ENCODE peak calls at places on chromosomes 11 and 22, in seven cellular contexts. H, M, A, U, V, J and N are unnamed samples.

GRCh38 chr11:129610125-129610524 is 205.5 kb upstream of the TMEM45B start:
- DNase-seq in H (no peak), M (no peak), A (no peak), U (no peak), V (peak; percentile 43), J (no peak), N (no peak)

GRCh38 chr22:44486538-44486937 is 11.5 kb downstream of the RTL6 start:
- DNase-seq in H (peak; percentile 24), M (no peak), A (no peak), U (no peak), V (no peak), J (no peak), N (no peak)

GRCh38 chr11:92399702-92400101 is 175.1 kb downstream of the FAT3 start:
- DNase-seq in H (no peak), M (no peak), A (peak; percentile 49), U (no peak), V (no peak), J (no peak), N (no peak)

GRCh38 chr11:46278387-46279173 is 1.1 kb downstream of the CREB3L1 start:
- DNase-seq in H (peak; percentile 66), M (peak; percentile 91), A (peak; percentile 87), U (no peak), V (peak; percentile 90), J (peak; percentile 89), N (no peak)

GRCh38 chr11:87290304-87290922 is 252.7 kb downstream of the TMEM135 start:
- DNase-seq in H (peak; percentile 79), M (peak; percentile 21), A (peak; percentile 79), U (no peak), V (no peak), J (no peak), N (no peak)

GRCh38 chr11:79193663-79194062 is 247.2 kb downstream of the TENM4 start:
- DNase-seq in H (no peak), M (no peak), A (no peak), U (no peak), V (no peak), J (no peak), N (no peak)

GRCh38 chr11:103800406-103801114 is 235.9 kb upstream of the DDI1 start:
- DNase-seq in H (peak; percentile 94), M (no peak), A (peak; percentile 35), U (no peak), V (no peak), J (no peak), N (no peak)

GRCh38 chr11:60786811-60787567 is 1.9 kb downstream of the MS4A10 start:
- DNase-seq in H (peak; percentile 91), M (no peak), A (no peak), U (no peak), V (peak; percentile 61), J (no peak), N (peak; percentile 32)

GRCh38 chr11:77199346-77199745 is 71.3 kb downstream of the MYO7A start:
- DNase-seq in H (no peak), M (no peak), A (no peak), U (no peak), V (peak; percentile 16), J (peak; percentile 37), N (no peak)

GRCh38 chr11:101866619-101867491 is 48.0 kb upstream of the CEP126 start:
- DNase-seq in H (no peak), M (no peak), A (no peak), U (no peak), V (no peak), J (no peak), N (peak; percentile 97)

GRCh38 chr11:111417011-111417765 is 38.1 kb upstream of the POU2AF1 start:
- DNase-seq in H (no peak), M (no peak), A (no peak), U (peak; percentile 77), V (no peak), J (no peak), N (peak; percentile 64)

GRCh38 chr22:31814942-31815341 is 61.1 kb downstream of the DEPDC5 start:
- DNase-seq in H (no peak), M (no peak), A (no peak), U (no peak), V (no peak), J (no peak), N (no peak)

GRCh38 chr11:96143016-96143670 is 199.9 kb downstream of the MAML2 start:
- DNase-seq in H (peak; percentile 80), M (no peak), A (no peak), U (no peak), V (no peak), J (no peak), N (no peak)

GRCh38 chr11:31640611-31641010 is 131.0 kb downstream of the ELP4 start:
- DNase-seq in H (no peak), M (no peak), A (peak; percentile 17), U (no peak), V (no peak), J (no peak), N (no peak)

GRCh38 chr11:44565746-44566558 is 489 bp downstream of the CD82 start:
- DNase-seq in H (no peak), M (peak; percentile 60), A (peak; percentile 57), U (no peak), V (no peak), J (no peak), N (no peak)

GRCh38 chr11:122202951-122203456 is 87.0 kb upstream of the BLID start:
- DNase-seq in H (peak; percentile 82), M (peak; percentile 81), A (peak; percentile 86), U (peak; percentile 11), V (peak; percentile 69), J (peak; percentile 81), N (no peak)

GRCh38 chr11:108805030-108805429 is 140.2 kb downstream of the DDX10 start:
- DNase-seq in H (peak; percentile 13), M (no peak), A (no peak), U (no peak), V (no peak), J (no peak), N (no peak)

GRCh38 chr22:45541580-45541979 is 38.9 kb downstream of the FBLN1 start:
- DNase-seq in H (no peak), M (no peak), A (no peak), U (no peak), V (no peak), J (no peak), N (no peak)

GRCh38 chr11:123775274-123775673 is 21.0 kb upstream of the OR6X1 start:
- DNase-seq in H (no peak), M (peak; percentile 55), A (peak; percentile 88), U (no peak), V (no peak), J (no peak), N (no peak)

GRCh38 chr22:46652930-46653331 is 32.7 kb downstream of the GRAMD4 start:
- DNase-seq in H (peak; percentile 46), M (no peak), A (no peak), U (no peak), V (no peak), J (no peak), N (no peak)

GRCh38 chr22:38461057-38461413 is 6.0 kb upstream of the KCNJ4 start:
- DNase-seq in H (no peak), M (peak; percentile 40), A (no peak), U (no peak), V (no peak), J (no peak), N (no peak)

GRCh38 chr11:134181707-134182106 is 42.1 kb downstream of the NCAPD3 start:
- DNase-seq in H (no peak), M (no peak), A (no peak), U (no peak), V (no peak), J (no peak), N (no peak)

GRCh38 chr11:59076876-59077571 is 9.1 kb upstream of the GLYATL1B start:
- DNase-seq in H (no peak), M (no peak), A (no peak), U (peak; percentile 35), V (no peak), J (no peak), N (no peak)

GRCh38 chr11:9914064-9914463 is 250.2 kb downstream of the SWAP70 start:
- DNase-seq in H (no peak), M (no peak), A (no peak), U (no peak), V (no peak), J (no peak), N (no peak)

GRCh38 chr22:35352214-35353111 is 28.4 kb upstream of the HMOX1 start:
- DNase-seq in H (no peak), M (peak; percentile 89), A (peak; percentile 83), U (peak; percentile 74), V (peak; percentile 63), J (peak; percentile 90), N (no peak)

GRCh38 chr11:57516061-57516443 is 550 bp upstream of the SLC43A1 start:
- DNase-seq in H (no peak), M (no peak), A (peak; percentile 50), U (no peak), V (no peak), J (no peak), N (no peak)
- H3K4me3 ChIP-seq in H (peak overlapping the region; percentile 92), M (peak overlapping the region; percentile 85), A (peak overlapping the region; percentile 86), U (peak overlapping the region; percentile 87), V (no peak overlapping the region), J (peak overlapping the region; percentile 97), N (peak overlapping the region; percentile 76)

DNA sequence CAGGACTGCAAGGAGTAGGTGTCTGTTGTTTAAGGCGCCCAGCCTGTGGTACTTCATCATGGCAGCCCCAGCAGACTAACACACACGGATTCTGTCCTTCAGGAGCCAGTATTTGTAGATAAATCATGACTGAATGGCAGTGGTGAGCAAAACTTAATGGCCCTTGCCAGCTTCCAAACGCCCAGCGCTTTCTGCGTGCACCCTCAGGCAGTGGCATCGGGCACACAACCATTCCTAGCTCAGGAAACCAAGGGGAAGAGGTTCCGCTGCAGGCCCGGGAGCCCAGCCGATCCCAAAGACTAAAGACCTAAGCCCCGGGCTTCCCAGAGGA is 80.1 kb upstream of the SEPTIN5 start:
- DNase-seq in H (no peak), M (no peak), A (no peak), U (no peak), V (no peak), J (no peak), N (no peak)
- H3K4me3 ChIP-seq in H (no peak overlapping the region), M (no peak overlapping the region), A (no peak overlapping the region), U (no peak overlapping the region), V (no peak overlapping the region), J (no peak overlapping the region), N (no peak overlapping the region)

GRCh38 chr11:72300268-72300667 is 56.3 kb upstream of the PHOX2A start:
- DNase-seq in H (no peak), M (no peak), A (no peak), U (no peak), V (no peak), J (no peak), N (no peak)
- H3K4me3 ChIP-seq in H (no peak overlapping the region), M (no peak overlapping the region), A (no peak overlapping the region), U (no peak overlapping the region), V (no peak overlapping the region), J (no peak overlapping the region), N (no peak overlapping the region)

DNA sequence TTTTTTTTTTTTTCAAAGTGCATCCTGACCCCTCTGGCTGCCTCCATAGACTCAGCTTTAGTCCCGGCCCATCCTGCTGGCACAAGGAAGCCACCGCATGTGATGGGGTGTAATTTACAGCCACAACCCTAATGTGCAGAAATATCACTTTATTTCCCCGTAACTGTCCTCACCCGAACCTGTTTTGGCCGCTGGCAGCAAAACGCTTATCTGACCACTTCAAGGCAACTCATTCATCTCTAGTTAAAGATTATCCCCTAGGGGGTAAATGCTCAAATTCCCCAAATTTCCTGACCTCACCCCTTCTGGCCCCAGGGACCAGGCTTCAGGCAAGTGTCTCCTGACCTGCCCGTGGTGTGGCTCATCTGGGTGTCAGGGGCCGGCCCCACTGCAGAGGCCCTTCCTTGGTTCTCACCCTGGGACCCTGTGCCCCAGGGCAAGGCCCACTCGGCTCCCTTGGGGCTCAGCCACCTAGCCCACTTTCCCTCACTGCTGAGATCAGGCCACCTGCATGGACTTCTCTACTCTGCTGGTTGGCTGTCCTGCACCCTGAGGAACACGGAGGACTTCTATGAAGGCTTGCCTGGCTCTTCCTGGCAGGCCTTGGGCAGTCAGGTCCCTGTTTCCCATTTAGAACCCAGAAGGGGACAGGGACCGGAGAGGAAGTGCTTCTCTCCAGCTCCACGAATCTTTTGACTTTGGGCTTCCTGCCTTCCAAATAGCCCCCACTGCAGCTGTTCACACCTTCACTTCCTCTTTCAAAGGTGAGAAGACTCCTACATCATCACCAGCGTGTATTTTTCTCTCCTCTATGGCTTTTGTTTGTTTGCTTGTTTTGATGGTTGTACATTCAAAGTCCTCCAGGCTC is 53.3 kb downstream of the WNT11 start:
- DNase-seq in H (no peak), M (peak; percentile 73), A (no peak), U (peak; percentile 67), V (peak; percentile 36), J (no peak), N (no peak)
- H3K4me3 ChIP-seq in H (peak overlapping the region; percentile 26), M (peak overlapping the region; percentile 50), A (peak overlapping the region; percentile 64), U (no peak overlapping the region), V (no peak overlapping the region), J (peak overlapping the region; percentile 41), N (no peak overlapping the region)